ENCODE peak calls at places on chromosome 18, in nine cellular contexts. I is cardiac fibroblast, S is MM.1S, A is sigmoid colon, V is neural progenitor cell, F is astrocyte of the cerebellum, W is right atrium auricular region, B is IMR-90, D is adrenal gland. J is an unnamed sample.

GRCh38 chr18:55300469-55301195 is 287.4 kb downstream of the TCF4 start:
- DNase-seq in A (no peak), I (no peak), F (no peak), V (no peak), S (no peak), B (peak; percentile 37), D (no peak), W (no peak), J (no peak)

GRCh38 chr18:46152436-46152807 is 48.2 kb downstream of the HAUS1 start:
- DNase-seq in D (peak; percentile 82), I (peak; percentile 56), F (peak; percentile 38), S (no peak), A (no peak), B (peak; percentile 83), W (no peak), V (no peak), J (no peak)

GRCh38 chr18:14930576-14930975 is 182.6 kb downstream of the ANKRD30B start:
- DNase-seq in A (no peak), I (no peak), F (no peak), W (peak; percentile 21), B (no peak), S (no peak), V (no peak), D (no peak), J (peak; percentile 16)

GRCh38 chr18:48949606-48950535 is 894 bp downstream of the SMAD7 start:
- DNase-seq in A (no peak), B (peak; percentile 60), F (no peak), I (peak; percentile 60), V (peak; percentile 81), S (peak; percentile 58), W (no peak), D (no peak), J (peak; percentile 74)

GRCh38 chr18:31486165-31486564 is 11.8 kb upstream of the DSG2 start:
- DNase-seq in A (no peak), S (no peak), V (no peak), F (no peak), B (no peak), D (no peak), W (no peak), I (peak; percentile 32), J (no peak)

GRCh38 chr18:61748024-61748423 is 144.8 kb downstream of the RNF152 start:
- DNase-seq in B (no peak), F (no peak), S (no peak), W (no peak), V (peak; percentile 52), I (no peak), D (no peak), A (no peak), J (no peak)

GRCh38 chr18:69935319-69936190 is 12.1 kb downstream of the CD226 start:
- DNase-seq in D (no peak), V (peak; percentile 45), F (no peak), A (no peak), I (no peak), W (no peak), S (no peak), B (no peak), J (no peak)

GRCh38 chr18:64027931-64028695 is 58.2 kb downstream of the SERPINB8 start:
- DNase-seq in B (no peak), F (no peak), D (no peak), A (no peak), I (no peak), V (no peak), W (no peak), S (no peak), J (no peak)

GRCh38 chr18:67733094-67733493 is 216.6 kb upstream of the DSEL start:
- DNase-seq in W (no peak), V (no peak), S (no peak), D (no peak), F (no peak), A (no peak), I (peak; percentile 37), B (peak; percentile 79), J (no peak)

GRCh38 chr18:59067873-59068272 is 71.8 kb upstream of the SEC11C start:
- DNase-seq in B (peak; percentile 18), A (no peak), I (peak; percentile 21), D (no peak), W (no peak), F (no peak), V (peak; percentile 30), S (peak; percentile 48), J (no peak)

GRCh38 chr18:58862851-58863538 is 1.7 kb upstream of the ZNF532 start:
- DNase-seq in W (no peak), S (peak; percentile 11), V (peak; percentile 66), A (peak; percentile 66), F (no peak), D (peak; percentile 21), B (peak; percentile 62), I (peak; percentile 46), J (no peak)

GRCh38 chr18:24514439-24514838 is 54.0 kb downstream of the HRH4 start:
- DNase-seq in A (no peak), W (no peak), I (peak; percentile 40), F (no peak), D (no peak), B (peak; percentile 54), S (peak; percentile 54), V (peak; percentile 52), J (no peak)

GRCh38 chr18:41096504-41096903 is 858.5 kb upstream of the PIK3C3 start:
- DNase-seq in I (peak; percentile 69), D (no peak), W (no peak), V (peak; percentile 15), A (no peak), B (peak; percentile 42), F (peak; percentile 33), S (peak; percentile 35), J (no peak)

GRCh38 chr18:12497296-12497695 is 89.6 kb downstream of the PRELID3A start:
- DNase-seq in V (no peak), W (no peak), F (no peak), D (no peak), I (no peak), S (no peak), B (no peak), A (no peak), J (no peak)

GRCh38 chr18:46672062-46672970 is 15.3 kb upstream of the LOXHD1 start:
- DNase-seq in B (peak; percentile 7), D (no peak), S (peak; percentile 72), A (no peak), F (peak; percentile 42), I (no peak), V (no peak), W (no peak), J (no peak)

GRCh38 chr18:35634376-35634775 is 52.8 kb downstream of the GALNT1 start:
- DNase-seq in A (no peak), F (no peak), V (no peak), W (no peak), I (no peak), S (no peak), D (no peak), B (no peak), J (no peak)

GRCh38 chr18:22432672-22433137 is 15.0 kb upstream of the CTAGE1 start:
- DNase-seq in I (peak; percentile 94), F (peak; percentile 68), D (peak; percentile 83), W (peak; percentile 96), S (no peak), V (no peak), B (peak; percentile 97), A (peak; percentile 80), J (peak; percentile 90)

GRCh38 chr18:47265197-47265596 is 13.7 kb upstream of the SKOR2 start:
- DNase-seq in A (no peak), D (no peak), B (peak; percentile 1), S (no peak), F (peak; percentile 28), V (no peak), I (peak; percentile 11), W (no peak), J (no peak)

GRCh38 chr18:62436636-62437519 is 85.9 kb upstream of the ZCCHC2 start:
- DNase-seq in V (no peak), B (peak; percentile 56), W (peak; percentile 94), F (no peak), A (peak; percentile 91), S (no peak), I (peak; percentile 92), D (peak; percentile 95), J (peak; percentile 95)

GRCh38 chr18:24837065-24837464 is 376.6 kb downstream of the HRH4 start:
- DNase-seq in W (no peak), D (no peak), I (no peak), S (no peak), V (no peak), B (peak; percentile 98), F (no peak), A (no peak), J (no peak)

GRCh38 chr18:75255113-75255512 is 44.5 kb downstream of the TSHZ1 start:
- DNase-seq in F (no peak), V (no peak), A (no peak), D (no peak), B (no peak), S (no peak), W (no peak), I (no peak), J (no peak)

DNA sequence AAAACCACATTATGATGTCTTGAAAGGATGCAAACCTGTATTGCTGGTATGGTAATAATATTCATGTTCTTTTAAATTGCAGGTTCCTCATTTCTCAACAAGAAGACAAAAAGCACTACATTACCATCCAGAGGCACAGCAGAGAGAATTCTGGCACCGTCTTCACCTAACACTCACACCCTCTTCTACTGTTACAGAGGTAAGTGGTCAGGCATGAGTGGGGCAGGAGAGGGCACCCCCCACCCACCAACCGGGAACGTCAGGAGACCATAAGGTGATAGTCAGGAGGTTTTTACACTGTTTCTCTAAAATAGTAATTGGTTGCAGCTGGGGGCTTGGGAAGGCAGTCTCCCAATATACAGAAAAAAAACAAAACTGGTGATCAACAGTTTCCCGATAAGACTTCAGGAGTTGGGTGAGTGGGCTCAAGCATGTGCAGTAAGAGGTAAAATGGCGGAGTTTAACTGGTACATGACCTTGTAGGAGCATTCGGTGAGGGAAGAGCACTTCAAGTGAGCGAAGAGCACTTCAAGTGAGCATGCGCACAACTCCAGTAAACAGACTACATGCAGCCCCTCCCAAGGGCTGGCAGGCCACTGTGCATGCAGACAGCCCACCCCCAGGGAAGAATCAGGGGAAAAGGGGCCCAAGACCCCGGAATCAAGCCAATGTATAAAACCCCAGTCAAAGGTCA is 296.6 kb downstream of the PIEZO2 start:
- DNase-seq in F (no peak), B (no peak), D (no peak), V (no peak), I (no peak), S (no peak), W (no peak), A (no peak), J (no peak)
- TF ChIP-seq CTCF in F (no peak), B (no peak), D (no peak), V (no peak), I (no peak), S (no peak), W (no peak), A (no peak), J (no peak)

GRCh38 chr18:73690222-73690621 is 457.4 kb downstream of the FBXO15 start:
- DNase-seq in V (peak; percentile 69), I (no peak), B (no peak), S (no peak), F (no peak), A (no peak), W (no peak), D (no peak), J (no peak)
- H3K4me3 ChIP-seq in V (no peak overlapping the region), I (no peak overlapping the region), B (peak overlapping the region; percentile 22), S (no peak overlapping the region), F (no peak overlapping the region), A (no peak overlapping the region), W (no peak overlapping the region), D (no peak overlapping the region), J (no peak overlapping the region)

GRCh38 chr18:32669549-32670165 is 103.2 kb downstream of the KLHL14 start:
- DNase-seq in W (no peak), F (no peak), S (no peak), D (no peak), A (no peak), V (no peak), B (no peak), I (no peak), J (no peak)
- TF ChIP-seq CTCF in W (no peak), F (peak; percentile 15), S (no peak), D (no peak), A (no peak), V (peak; percentile 36), B (no peak), I (no peak), J (no peak)

GRCh38 chr18:36692909-36693308 is 135.9 kb downstream of the TPGS2 start:
- DNase-seq in D (no peak), F (no peak), V (no peak), S (no peak), A (no peak), W (no peak), I (no peak), B (peak; percentile 86), J (no peak)
- H3K4me3 ChIP-seq in D (no peak overlapping the region), F (peak overlapping the region; percentile 7), V (no peak overlapping the region), S (no peak overlapping the region), A (peak overlapping the region; percentile 42), W (no peak overlapping the region), I (no peak overlapping the region), B (peak overlapping the region; percentile 51), J (no peak overlapping the region)

J was measured in coronary artery.